ENCODE peak calls at places on chromosomes 12 and 14, in four cellular contexts. One of them, this sample, is unnamed.

GRCh38 chr12:118371354-118372282 is 1.1 kb downstream of the TAOK3 start:
- DNase-seq in activated CD8-positive, alpha-beta memory T cell treated with anti-CD3 and anti-CD28 coated beads for 4 hours: no peak
- DNase-seq in astrocyte of the hippocampus: peak; percentile 50
- DNase-seq in activated naive CD8-positive, alpha-beta T cell treated with anti-CD3 and anti-CD28 coated beads, Interleukin-2, amount 50 U/mL, for 24 hours: peak; percentile 27
- DNase-seq in this sample: no peak

GRCh38 chr14:100815478-100816285 is 10.2 kb upstream of the MEG3 start:
- DNase-seq in activated CD8-positive, alpha-beta memory T cell treated with anti-CD3 and anti-CD28 coated beads for 4 hours: no peak
- DNase-seq in astrocyte of the hippocampus: peak; percentile 81
- DNase-seq in activated naive CD8-positive, alpha-beta T cell treated with anti-CD3 and anti-CD28 coated beads, Interleukin-2, amount 50 U/mL, for 24 hours: no peak
- DNase-seq in this sample: no peak

GRCh38 chr12:2264622-2265306 is 212.0 kb downstream of the CACNA1C start:
- DNase-seq in activated CD8-positive, alpha-beta memory T cell treated with anti-CD3 and anti-CD28 coated beads for 4 hours: no peak
- DNase-seq in astrocyte of the hippocampus: peak; percentile 82
- DNase-seq in activated naive CD8-positive, alpha-beta T cell treated with anti-CD3 and anti-CD28 coated beads, Interleukin-2, amount 50 U/mL, for 24 hours: no peak
- DNase-seq in this sample: no peak

GRCh38 chr12:3252416-3252815 is 175.2 kb downstream of the TSPAN9 start:
- DNase-seq in activated CD8-positive, alpha-beta memory T cell treated with anti-CD3 and anti-CD28 coated beads for 4 hours: no peak
- DNase-seq in astrocyte of the hippocampus: peak; percentile 70
- DNase-seq in activated naive CD8-positive, alpha-beta T cell treated with anti-CD3 and anti-CD28 coated beads, Interleukin-2, amount 50 U/mL, for 24 hours: no peak
- DNase-seq in this sample: no peak

GRCh38 chr12:88361493-88361892 is 218.8 kb downstream of the KITLG start:
- DNase-seq in activated CD8-positive, alpha-beta memory T cell treated with anti-CD3 and anti-CD28 coated beads for 4 hours: no peak
- DNase-seq in astrocyte of the hippocampus: no peak
- DNase-seq in activated naive CD8-positive, alpha-beta T cell treated with anti-CD3 and anti-CD28 coated beads, Interleukin-2, amount 50 U/mL, for 24 hours: no peak
- DNase-seq in this sample: no peak

GRCh38 chr14:31320216-31320615 is 100.1 kb downstream of the HEATR5A start:
- DNase-seq in activated CD8-positive, alpha-beta memory T cell treated with anti-CD3 and anti-CD28 coated beads for 4 hours: no peak
- DNase-seq in astrocyte of the hippocampus: no peak
- DNase-seq in activated naive CD8-positive, alpha-beta T cell treated with anti-CD3 and anti-CD28 coated beads, Interleukin-2, amount 50 U/mL, for 24 hours: no peak
- DNase-seq in this sample: no peak

GRCh38 chr12:46523446-46523845 is 150.9 kb upstream of the SLC38A2 start:
- DNase-seq in activated CD8-positive, alpha-beta memory T cell treated with anti-CD3 and anti-CD28 coated beads for 4 hours: no peak
- DNase-seq in astrocyte of the hippocampus: no peak
- DNase-seq in activated naive CD8-positive, alpha-beta T cell treated with anti-CD3 and anti-CD28 coated beads, Interleukin-2, amount 50 U/mL, for 24 hours: no peak
- DNase-seq in this sample: no peak

GRCh38 chr14:63308723-63309317 is 9.9 kb downstream of the GPHB5 start:
- DNase-seq in activated CD8-positive, alpha-beta memory T cell treated with anti-CD3 and anti-CD28 coated beads for 4 hours: no peak
- DNase-seq in astrocyte of the hippocampus: peak; percentile 41
- DNase-seq in activated naive CD8-positive, alpha-beta T cell treated with anti-CD3 and anti-CD28 coated beads, Interleukin-2, amount 50 U/mL, for 24 hours: peak; percentile 8
- DNase-seq in this sample: no peak

GRCh38 chr12:116898675-116899074 is 12.1 kb upstream of the FBXW8 start:
- DNase-seq in activated CD8-positive, alpha-beta memory T cell treated with anti-CD3 and anti-CD28 coated beads for 4 hours: no peak
- DNase-seq in astrocyte of the hippocampus: no peak
- DNase-seq in activated naive CD8-positive, alpha-beta T cell treated with anti-CD3 and anti-CD28 coated beads, Interleukin-2, amount 50 U/mL, for 24 hours: no peak
- DNase-seq in this sample: no peak

GRCh38 chr14:64459737-64460136 is 5.6 kb upstream of the AKAP5 start:
- DNase-seq in activated CD8-positive, alpha-beta memory T cell treated with anti-CD3 and anti-CD28 coated beads for 4 hours: no peak
- DNase-seq in astrocyte of the hippocampus: no peak
- DNase-seq in activated naive CD8-positive, alpha-beta T cell treated with anti-CD3 and anti-CD28 coated beads, Interleukin-2, amount 50 U/mL, for 24 hours: no peak
- DNase-seq in this sample: no peak

GRCh38 chr14:24630872-24631477 is 3.0 kb downstream of the GZMB start:
- DNase-seq in activated CD8-positive, alpha-beta memory T cell treated with anti-CD3 and anti-CD28 coated beads for 4 hours: no peak
- DNase-seq in astrocyte of the hippocampus: peak; percentile 65
- DNase-seq in activated naive CD8-positive, alpha-beta T cell treated with anti-CD3 and anti-CD28 coated beads, Interleukin-2, amount 50 U/mL, for 24 hours: peak; percentile 35
- DNase-seq in this sample: no peak

GRCh38 chr12:80268924-80269749 is 169.8 kb downstream of the OTOGL start:
- DNase-seq in activated CD8-positive, alpha-beta memory T cell treated with anti-CD3 and anti-CD28 coated beads for 4 hours: no peak
- DNase-seq in astrocyte of the hippocampus: peak; percentile 78
- DNase-seq in activated naive CD8-positive, alpha-beta T cell treated with anti-CD3 and anti-CD28 coated beads, Interleukin-2, amount 50 U/mL, for 24 hours: no peak
- DNase-seq in this sample: no peak

GRCh38 chr12:48286665-48287064 is 64.1 kb downstream of the ZNF641 start:
- DNase-seq in activated CD8-positive, alpha-beta memory T cell treated with anti-CD3 and anti-CD28 coated beads for 4 hours: no peak
- DNase-seq in astrocyte of the hippocampus: no peak
- DNase-seq in activated naive CD8-positive, alpha-beta T cell treated with anti-CD3 and anti-CD28 coated beads, Interleukin-2, amount 50 U/mL, for 24 hours: peak; percentile 15
- DNase-seq in this sample: no peak

GRCh38 chr12:6114476-6114870 is 10.0 kb downstream of the VWF start:
- DNase-seq in activated CD8-positive, alpha-beta memory T cell treated with anti-CD3 and anti-CD28 coated beads for 4 hours: no peak
- DNase-seq in astrocyte of the hippocampus: no peak
- DNase-seq in activated naive CD8-positive, alpha-beta T cell treated with anti-CD3 and anti-CD28 coated beads, Interleukin-2, amount 50 U/mL, for 24 hours: no peak
- DNase-seq in this sample: no peak

GRCh38 chr14:93963692-93964091 is 12.7 kb downstream of the ASB2 start:
- DNase-seq in activated CD8-positive, alpha-beta memory T cell treated with anti-CD3 and anti-CD28 coated beads for 4 hours: no peak
- DNase-seq in astrocyte of the hippocampus: no peak
- DNase-seq in activated naive CD8-positive, alpha-beta T cell treated with anti-CD3 and anti-CD28 coated beads, Interleukin-2, amount 50 U/mL, for 24 hours: no peak
- DNase-seq in this sample: no peak

GRCh38 chr12:2009623-2010022 is 5.4 kb upstream of the DCP1B start:
- DNase-seq in activated CD8-positive, alpha-beta memory T cell treated with anti-CD3 and anti-CD28 coated beads for 4 hours: no peak
- DNase-seq in astrocyte of the hippocampus: no peak
- DNase-seq in activated naive CD8-positive, alpha-beta T cell treated with anti-CD3 and anti-CD28 coated beads, Interleukin-2, amount 50 U/mL, for 24 hours: no peak
- DNase-seq in this sample: no peak

GRCh38 chr12:112419269-112420133 is 754 bp downstream of the PTPN11 start:
- DNase-seq in activated CD8-positive, alpha-beta memory T cell treated with anti-CD3 and anti-CD28 coated beads for 4 hours: no peak
- DNase-seq in astrocyte of the hippocampus: peak; percentile 90
- DNase-seq in activated naive CD8-positive, alpha-beta T cell treated with anti-CD3 and anti-CD28 coated beads, Interleukin-2, amount 50 U/mL, for 24 hours: peak; percentile 37
- DNase-seq in this sample: peak; percentile 5

GRCh38 chr12:100491104-100491503 is 17.4 kb downstream of the NR1H4 start:
- DNase-seq in activated CD8-positive, alpha-beta memory T cell treated with anti-CD3 and anti-CD28 coated beads for 4 hours: no peak
- DNase-seq in astrocyte of the hippocampus: no peak
- DNase-seq in activated naive CD8-positive, alpha-beta T cell treated with anti-CD3 and anti-CD28 coated beads, Interleukin-2, amount 50 U/mL, for 24 hours: no peak
- DNase-seq in this sample: no peak

GRCh38 chr12:104455594-104456416 is 943 bp upstream of the CHST11 start:
- DNase-seq in activated CD8-positive, alpha-beta memory T cell treated with anti-CD3 and anti-CD28 coated beads for 4 hours: no peak
- DNase-seq in astrocyte of the hippocampus: no peak
- DNase-seq in activated naive CD8-positive, alpha-beta T cell treated with anti-CD3 and anti-CD28 coated beads, Interleukin-2, amount 50 U/mL, for 24 hours: no peak
- DNase-seq in this sample: no peak

GRCh38 chr12:11773889-11774677 is 124.6 kb downstream of the ETV6 start:
- DNase-seq in activated CD8-positive, alpha-beta memory T cell treated with anti-CD3 and anti-CD28 coated beads for 4 hours: no peak
- DNase-seq in astrocyte of the hippocampus: no peak
- DNase-seq in activated naive CD8-positive, alpha-beta T cell treated with anti-CD3 and anti-CD28 coated beads, Interleukin-2, amount 50 U/mL, for 24 hours: no peak
- DNase-seq in this sample: no peak

GRCh38 chr12:108341356-108341755 is 2.2 kb upstream of the CMKLR1 start:
- DNase-seq in activated CD8-positive, alpha-beta memory T cell treated with anti-CD3 and anti-CD28 coated beads for 4 hours: no peak
- DNase-seq in astrocyte of the hippocampus: no peak
- DNase-seq in activated naive CD8-positive, alpha-beta T cell treated with anti-CD3 and anti-CD28 coated beads, Interleukin-2, amount 50 U/mL, for 24 hours: no peak
- DNase-seq in this sample: no peak

GRCh38 chr12:103548622-103549601 is 38.2 kb upstream of the STAB2 start:
- DNase-seq in activated CD8-positive, alpha-beta memory T cell treated with anti-CD3 and anti-CD28 coated beads for 4 hours: peak; percentile 45
- DNase-seq in astrocyte of the hippocampus: peak; percentile 82
- DNase-seq in activated naive CD8-positive, alpha-beta T cell treated with anti-CD3 and anti-CD28 coated beads, Interleukin-2, amount 50 U/mL, for 24 hours: peak; percentile 77
- DNase-seq in this sample: peak; percentile 43

GRCh38 chr14:63045234-63045611 is at the start of gene KCNH5:
- DNase-seq in activated CD8-positive, alpha-beta memory T cell treated with anti-CD3 and anti-CD28 coated beads for 4 hours: no peak
- DNase-seq in astrocyte of the hippocampus: peak; percentile 85
- DNase-seq in activated naive CD8-positive, alpha-beta T cell treated with anti-CD3 and anti-CD28 coated beads, Interleukin-2, amount 50 U/mL, for 24 hours: peak; percentile 13
- DNase-seq in this sample: no peak

GRCh38 chr12:30151831-30152230 is 368.1 kb upstream of the TMTC1 start:
- DNase-seq in activated CD8-positive, alpha-beta memory T cell treated with anti-CD3 and anti-CD28 coated beads for 4 hours: no peak
- DNase-seq in astrocyte of the hippocampus: no peak
- DNase-seq in activated naive CD8-positive, alpha-beta T cell treated with anti-CD3 and anti-CD28 coated beads, Interleukin-2, amount 50 U/mL, for 24 hours: no peak
- DNase-seq in this sample: no peak

GRCh38 chr14:20329355-20329754 is 3.7 kb downstream of the CCNB1IP1 start:
- DNase-seq in activated CD8-positive, alpha-beta memory T cell treated with anti-CD3 and anti-CD28 coated beads for 4 hours: no peak
- DNase-seq in astrocyte of the hippocampus: no peak
- DNase-seq in activated naive CD8-positive, alpha-beta T cell treated with anti-CD3 and anti-CD28 coated beads, Interleukin-2, amount 50 U/mL, for 24 hours: no peak
- DNase-seq in this sample: no peak

GRCh38 chr12:27967551-27968054 is 4.9 kb downstream of the PTHLH start:
- DNase-seq in activated CD8-positive, alpha-beta memory T cell treated with anti-CD3 and anti-CD28 coated beads for 4 hours: no peak
- DNase-seq in astrocyte of the hippocampus: no peak
- DNase-seq in activated naive CD8-positive, alpha-beta T cell treated with anti-CD3 and anti-CD28 coated beads, Interleukin-2, amount 50 U/mL, for 24 hours: no peak
- DNase-seq in this sample: no peak

GRCh38 chr12:92063641-92064040 is 82.0 kb downstream of the BTG1 start:
- DNase-seq in activated CD8-positive, alpha-beta memory T cell treated with anti-CD3 and anti-CD28 coated beads for 4 hours: no peak
- DNase-seq in astrocyte of the hippocampus: no peak
- DNase-seq in activated naive CD8-positive, alpha-beta T cell treated with anti-CD3 and anti-CD28 coated beads, Interleukin-2, amount 50 U/mL, for 24 hours: no peak
- DNase-seq in this sample: no peak

This sample was measured in stimulated activated CD8-positive, alpha-beta memory T cell treated with anti-CD3 and anti-CD28 coated beads, Interleukin-4, amount 100 ng/mL, for 1 hour.